ENCODE peak calls at places on chromosome 22, in four cellular contexts. K is K562, C is HCT116, J is A549. F is an unnamed sample.

GRCh38 chr22:19109198-19110063 is 12.8 kb downstream of the DGCR2 start:
- DNase-seq in J (no peak), C (no peak), K (no peak), F (peak)

GRCh38 chr22:31240011-31240410 is 27.9 kb downstream of the LIMK2 start:
- DNase-seq in C (no peak), J (no peak), K (no peak), F (peak)

GRCh38 chr22:22178992-22179391 is 65.6 kb upstream of the VPREB1 start:
- DNase-seq in K (no peak), C (no peak), J (no peak), F (no peak)

GRCh38 chr22:50544746-50545253 is 899 bp upstream of the KLHDC7B start:
- DNase-seq in C (no peak), K (no peak), J (no peak), F (no peak)

GRCh38 chr22:49780281-49780991 is 47.2 kb downstream of the BRD1 start:
- DNase-seq in J (no peak), K (no peak), C (no peak), F (no peak)

GRCh38 chr22:38126928-38127668 is 16.6 kb upstream of the BAIAP2L2 start:
- DNase-seq in C (no peak), K (peak), J (no peak), F (no peak)

GRCh38 chr22:47582067-47582466 is 819.6 kb downstream of the TBC1D22A start:
- DNase-seq in J (no peak), C (no peak), K (no peak), F (no peak)

GRCh38 chr22:17268501-17269223 is 49.4 kb upstream of the ADA2 start:
- DNase-seq in C (no peak), K (peak), J (no peak), F (no peak)

GRCh38 chr22:35717572-35717971 is at the start of gene APOL5:
- DNase-seq in C (no peak), K (no peak), J (no peak), F (no peak)

GRCh38 chr22:19497245-19497644 is 17.5 kb downstream of the CDC45 start:
- DNase-seq in J (no peak), C (no peak), K (peak), F (peak)

GRCh38 chr22:38187413-38188212 is 6.0 kb upstream of the PLA2G6 start:
- DNase-seq in K (no peak), C (no peak), J (no peak), F (peak)

GRCh38 chr22:28799125-28799833 is 1.1 kb downstream of the XBP1 start:
- DNase-seq in C (peak), K (peak), J (peak), F (peak)

GRCh38 chr22:46553189-46553588 is 15.8 kb upstream of the CELSR1 start:
- DNase-seq in K (no peak), C (no peak), J (no peak), F (no peak)

GRCh38 chr22:46561435-46561905 is 24.1 kb upstream of the CELSR1 start:
- DNase-seq in C (peak), K (peak), J (peak), F (peak)

GRCh38 chr22:46560696-46561295 is 23.4 kb upstream of the CELSR1 start:
- DNase-seq in J (no peak), C (no peak), K (no peak), F (no peak)

GRCh38 chr22:46557736-46558480 is 20.5 kb upstream of the CELSR1 start:
- DNase-seq in J (no peak), C (no peak), K (no peak), F (no peak)

DNA sequence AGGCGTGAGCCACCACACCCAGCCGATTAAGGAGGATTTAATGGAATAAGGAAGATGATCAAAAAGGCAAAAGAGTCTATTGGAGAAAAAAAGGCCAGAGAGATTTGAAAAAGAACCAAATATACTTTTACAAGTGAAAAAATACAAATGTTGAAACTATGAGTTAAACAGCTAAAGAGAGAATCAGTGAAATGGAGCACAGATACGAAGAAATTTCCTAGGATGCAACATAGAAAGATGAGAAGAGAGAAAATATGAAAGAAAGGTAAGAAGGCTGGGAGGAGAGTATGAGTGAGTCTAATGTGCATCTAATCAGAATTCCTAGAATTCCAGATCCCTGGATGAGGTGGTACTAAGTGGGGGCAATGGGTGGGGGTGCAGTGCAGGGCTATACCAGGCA is 19.4 kb upstream of the CELSR1 start:
- DNase-seq in J (no peak), K (no peak), C (no peak), F (no peak)
- TF ChIP-seq CEBPB in J (no peak), K (no peak), C (no peak), F (no peak)

DNA sequence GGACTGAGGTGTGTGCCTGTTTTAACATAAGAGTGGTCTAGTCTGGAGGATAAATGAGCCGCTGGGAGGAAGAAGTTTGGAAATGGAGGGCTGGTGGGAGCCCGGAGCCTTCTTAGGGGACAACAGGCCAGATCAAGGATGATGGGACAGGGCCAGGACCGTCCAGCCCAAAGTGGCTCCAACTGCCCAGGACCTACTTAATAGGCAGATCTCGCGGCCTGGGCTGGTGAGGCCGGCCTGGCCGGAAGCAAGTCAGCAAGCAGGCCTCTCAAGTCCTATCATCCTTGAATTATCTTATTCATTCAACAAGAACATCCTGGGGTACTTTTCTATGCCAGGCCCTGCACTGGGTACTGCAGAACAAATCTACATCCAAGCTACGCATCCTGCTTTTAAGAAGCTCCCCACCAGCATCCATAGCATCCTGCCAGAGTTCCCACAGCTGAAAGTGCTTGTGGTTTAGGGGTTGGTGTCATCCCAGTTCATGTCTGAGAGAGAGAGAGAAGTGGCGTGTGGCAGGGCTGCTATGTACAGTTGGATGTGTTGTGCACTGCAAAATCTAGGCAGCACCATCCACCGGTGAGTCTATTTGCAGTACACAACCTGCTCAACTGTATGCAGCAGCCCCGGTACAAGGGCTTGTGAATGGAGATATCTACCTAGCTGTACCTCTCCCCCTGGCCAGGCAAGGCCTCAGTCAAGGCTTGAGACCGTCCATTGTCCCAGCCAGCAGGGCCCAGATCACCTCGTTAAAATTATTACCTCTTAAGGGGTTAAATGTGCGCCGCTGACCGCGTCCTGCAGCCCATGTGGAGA is 82.1 kb downstream of the FBLN1 start:
- DNase-seq in J (no peak), K (no peak), C (no peak), F (peak)
- TF ChIP-seq CEBPB in J (no peak), K (no peak), C (no peak), F (no peak)

DNA sequence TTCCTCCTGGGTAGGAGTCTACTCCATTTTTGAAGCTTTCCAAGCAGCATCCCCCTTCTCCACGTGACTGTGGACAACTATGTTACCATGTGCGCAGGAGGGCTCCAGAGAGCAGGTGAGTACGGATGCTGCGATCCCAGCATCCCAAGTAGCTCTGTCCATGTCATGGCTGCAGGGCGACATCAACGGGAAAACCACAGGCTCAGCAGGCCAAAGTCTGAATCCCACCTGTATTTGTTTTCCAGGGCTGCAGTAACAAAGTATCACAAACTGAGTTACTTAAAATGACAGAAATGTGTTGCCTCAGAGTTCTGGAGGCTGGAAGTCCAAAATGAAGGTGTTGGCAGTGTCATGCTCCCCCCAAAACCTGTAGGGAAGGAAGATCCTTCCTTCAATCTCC is 40.3 kb downstream of the MCHR1 start:
- DNase-seq in C (no peak), K (no peak), J (no peak), F (no peak)
- TF ChIP-seq CEBPB in C (no peak), K (no peak), J (no peak), F (no peak)

GRCh38 chr22:45087802-45088201 is 75.9 kb upstream of the NUP50 start:
- DNase-seq in K (no peak), J (no peak), C (no peak), F (no peak)

GRCh38 chr22:45082795-45083194 is 73.0 kb upstream of the PHF21B start:
- DNase-seq in J (no peak), C (no peak), K (peak), F (no peak)

GRCh38 chr22:45084400-45084920 is 74.7 kb upstream of the PHF21B start:
- DNase-seq in K (no peak), C (no peak), J (no peak), F (no peak)

GRCh38 chr22:45077826-45078334 is 68.1 kb upstream of the PHF21B start:
- DNase-seq in J (no peak), K (no peak), C (no peak), F (no peak)

GRCh38 chr22:45083659-45084305 is 74.0 kb upstream of the PHF21B start:
- DNase-seq in K (no peak), J (no peak), C (no peak), F (peak)
- TF ChIP-seq CEBPB in K (no peak), J (no peak), C (no peak), F (no peak)